ENCODE peak calls at places on chromosomes 2 and 18, in six cellular contexts. M, U, F, K, J and D are unnamed samples.

GRCh38 chr2:68537872-68538271 is 70.5 kb downstream of the APLF start:
- DNase-seq in M (no peak), U (no peak), F (peak), K (no peak), J (no peak), D (no peak)

GRCh38 chr2:88452980-88453582 is 588 bp upstream of the FOXI3 start:
- DNase-seq in M (no peak), U (no peak), F (no peak), K (peak), J (no peak), D (no peak)

GRCh38 chr18:36412778-36413177 is 115.3 kb downstream of the FHOD3 start:
- DNase-seq in M (peak), U (no peak), F (no peak), K (peak), J (no peak), D (no peak)

GRCh38 chr2:118714115-118714514 is 133.3 kb downstream of the EN1 start:
- DNase-seq in M (no peak), U (no peak), F (no peak), K (no peak), J (no peak), D (no peak)

GRCh38 chr2:54558188-54558975 is 102.3 kb downstream of the SPTBN1 start:
- DNase-seq in M (peak), U (no peak), F (no peak), K (peak), J (peak), D (peak)

GRCh38 chr2:154992826-154993225 is 294.3 kb downstream of the KCNJ3 start:
- DNase-seq in M (no peak), U (no peak), F (no peak), K (no peak), J (no peak), D (no peak)

GRCh38 chr2:235495373-235496238 is 1.8 kb downstream of the AGAP1 start:
- DNase-seq in M (peak), U (no peak), F (no peak), K (no peak), J (no peak), D (no peak)

GRCh38 chr2:190551928-190552327 is 17.4 kb upstream of the NEMP2 start:
- DNase-seq in M (no peak), U (no peak), F (no peak), K (peak), J (no peak), D (no peak)

GRCh38 chr2:232592687-232593407 is 40.6 kb upstream of the EFHD1 start:
- DNase-seq in M (peak), U (no peak), F (peak), K (peak), J (no peak), D (no peak)

GRCh38 chr18:59834267-59834666 is 65.5 kb upstream of the PMAIP1 start:
- DNase-seq in M (no peak), U (no peak), F (no peak), K (no peak), J (no peak), D (no peak)

GRCh38 chr2:46381263-46381849 is 84.1 kb downstream of the EPAS1 start:
- DNase-seq in M (no peak), U (no peak), F (no peak), K (no peak), J (no peak), D (no peak)

GRCh38 chr2:70029814-70030409 is 57.4 kb upstream of the PCBP1 start:
- DNase-seq in M (no peak), U (peak), F (peak), K (peak), J (no peak), D (no peak)